ENCODE peak calls at places on chromosomes 13 and 19, in seven cellular contexts. J, B, K, Z, X, P and Q are unnamed samples.

GRCh38 chr19:17245535-17245984 is at the start of gene NR2F6:
- ATAC-seq in J (no peak), B (no peak), K (no peak), Z (no peak), X (no peak), P (no peak), Q (no peak)

GRCh38 chr13:29578300-29579048 is 17.0 kb downstream of the SLC7A1 start:
- ATAC-seq in J (no peak), B (no peak), K (peak; percentile 44), Z (no peak), X (no peak), P (peak; percentile 44), Q (peak; percentile 29)

GRCh38 chr13:59527500-59527899 is 636.2 kb downstream of the DIAPH3 start:
- ATAC-seq in J (no peak), B (no peak), K (no peak), Z (no peak), X (no peak), P (no peak), Q (no peak)

GRCh38 chr19:40497214-40497613 is 30.4 kb downstream of the SPTBN4 start:
- ATAC-seq in J (no peak), B (no peak), K (no peak), Z (no peak), X (no peak), P (no peak), Q (no peak)

GRCh38 chr19:18737954-18738351 is 53.2 kb downstream of the COMP start:
- ATAC-seq in J (no peak), B (peak; percentile 26), K (no peak), Z (no peak), X (peak; percentile 68), P (no peak), Q (no peak)

GRCh38 chr19:38006361-38007045 is 99.5 kb downstream of the SIPA1L3 start:
- ATAC-seq in J (no peak), B (no peak), K (no peak), Z (no peak), X (peak; percentile 89), P (no peak), Q (no peak)

GRCh38 chr19:49840736-49841249 is 10.2 kb upstream of the PTOV1 start:
- ATAC-seq in J (no peak), B (no peak), K (no peak), Z (no peak), X (no peak), P (no peak), Q (no peak)

GRCh38 chr19:14368011-14368513 is 13.2 kb upstream of the ADGRE5 start:
- ATAC-seq in J (no peak), B (peak; percentile 24), K (no peak), Z (no peak), X (no peak), P (no peak), Q (no peak)

GRCh38 chr19:23283925-23284324 is 33.7 kb upstream of the ZNF724 start:
- ATAC-seq in J (peak; percentile 83), B (peak; percentile 90), K (no peak), Z (peak; percentile 23), X (peak; percentile 82), P (peak; percentile 64), Q (peak; percentile 43)

GRCh38 chr19:5826531-5827341 is 12.8 kb downstream of the FUT6 start:
- ATAC-seq in J (no peak), B (peak; percentile 49), K (no peak), Z (peak; percentile 15), X (peak; percentile 35), P (no peak), Q (no peak)

GRCh38 chr13:95207769-95208366 is 93.4 kb downstream of the ABCC4 start:
- ATAC-seq in J (no peak), B (no peak), K (no peak), Z (no peak), X (no peak), P (peak; percentile 85), Q (no peak)

GRCh38 chr19:17172624-17173345 is 42.4 kb upstream of the USE1 start:
- ATAC-seq in J (no peak), B (no peak), K (no peak), Z (no peak), X (no peak), P (no peak), Q (no peak)

GRCh38 chr13:87535911-87536310 is 135.3 kb upstream of the SLITRK5 start:
- ATAC-seq in J (no peak), B (no peak), K (no peak), Z (peak; percentile 27), X (no peak), P (no peak), Q (no peak)

GRCh38 chr13:109100705-109101104 is 471.3 kb downstream of the MYO16 start:
- ATAC-seq in J (no peak), B (no peak), K (no peak), Z (no peak), X (no peak), P (no peak), Q (peak; percentile 36)

GRCh38 chr13:75421133-75421532 is 60.8 kb downstream of the TBC1D4 start:
- ATAC-seq in J (no peak), B (no peak), K (no peak), Z (no peak), X (no peak), P (no peak), Q (peak; percentile 13)

GRCh38 chr13:24851546-24851945 is 87.6 kb downstream of the RNF17 start:
- ATAC-seq in J (no peak), B (no peak), K (no peak), Z (peak; percentile 96), X (no peak), P (no peak), Q (no peak)

DNA sequence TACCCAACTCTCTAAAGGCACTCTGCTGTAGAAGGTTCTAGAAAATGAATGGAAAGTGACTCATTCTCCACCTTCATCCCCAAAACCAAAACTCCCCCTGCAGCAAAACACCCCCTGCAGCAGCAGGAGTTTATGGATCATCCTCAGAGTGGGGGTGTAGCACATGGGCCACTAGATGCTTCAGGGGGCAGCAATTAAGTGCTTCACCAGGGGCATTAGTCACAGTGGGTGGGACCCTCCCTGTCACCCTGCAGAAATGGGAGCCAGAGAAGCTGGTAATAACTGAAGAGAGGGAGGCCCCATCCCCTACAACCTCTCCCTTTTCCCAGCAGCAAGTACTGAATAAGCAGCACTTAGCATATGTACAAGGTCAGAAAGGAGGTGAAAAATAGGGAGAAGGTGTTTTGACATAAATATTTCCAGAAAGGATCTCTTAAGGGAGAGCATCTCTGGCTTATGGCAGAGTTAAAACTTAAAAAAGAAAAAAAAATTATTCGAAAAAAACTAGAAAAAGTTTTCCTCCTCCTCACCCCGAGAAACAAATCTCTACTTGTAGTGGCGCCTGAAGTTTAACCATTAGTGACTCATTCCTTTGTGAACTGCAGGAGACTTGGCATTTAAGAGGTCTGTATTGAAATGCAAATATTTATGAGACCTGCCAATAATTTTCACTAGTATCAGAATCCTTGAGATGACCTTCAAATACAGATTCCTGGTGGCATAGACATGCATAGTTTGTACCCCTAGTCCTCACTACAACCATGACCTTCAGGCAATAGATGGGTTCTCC is 64.7 kb upstream of the MED4 start:
- ATAC-seq in J (no peak), B (no peak), K (no peak), Z (peak; percentile 46), X (no peak), P (no peak), Q (no peak)
- H3K4me3 ChIP-seq in J (no peak overlapping the region), B (no peak overlapping the region), K (no peak overlapping the region), Z (no peak overlapping the region), X (no peak overlapping the region), P (no peak overlapping the region), Q (no peak overlapping the region)

GRCh38 chr13:98976338-98976737 is 1.5 kb downstream of the DOCK9 start:
- ATAC-seq in J (no peak), B (no peak), K (no peak), Z (no peak), X (no peak), P (no peak), Q (no peak)
- H3K4me3 ChIP-seq in J (no peak overlapping the region), B (no peak overlapping the region), K (peak overlapping the region; percentile 53), Z (no peak overlapping the region), X (no peak overlapping the region), P (no peak overlapping the region), Q (peak overlapping the region; percentile 52)

GRCh38 chr13:40537146-40537895 is 129.1 kb downstream of the FOXO1 start:
- ATAC-seq in J (no peak), B (no peak), K (no peak), Z (no peak), X (peak; percentile 10), P (no peak), Q (no peak)

GRCh38 chr13:40539954-40540706 is 126.3 kb downstream of the FOXO1 start:
- ATAC-seq in J (peak; percentile 92), B (no peak), K (peak; percentile 73), Z (peak; percentile 95), X (peak; percentile 83), P (no peak), Q (peak; percentile 70)

GRCh38 chr13:40535345-40535836 is 131.1 kb downstream of the FOXO1 start:
- ATAC-seq in J (no peak), B (no peak), K (no peak), Z (no peak), X (no peak), P (no peak), Q (no peak)

GRCh38 chr13:40536443-40537113 is 129.9 kb downstream of the FOXO1 start:
- ATAC-seq in J (no peak), B (peak; percentile 90), K (no peak), Z (no peak), X (peak; percentile 84), P (no peak), Q (no peak)

DNA sequence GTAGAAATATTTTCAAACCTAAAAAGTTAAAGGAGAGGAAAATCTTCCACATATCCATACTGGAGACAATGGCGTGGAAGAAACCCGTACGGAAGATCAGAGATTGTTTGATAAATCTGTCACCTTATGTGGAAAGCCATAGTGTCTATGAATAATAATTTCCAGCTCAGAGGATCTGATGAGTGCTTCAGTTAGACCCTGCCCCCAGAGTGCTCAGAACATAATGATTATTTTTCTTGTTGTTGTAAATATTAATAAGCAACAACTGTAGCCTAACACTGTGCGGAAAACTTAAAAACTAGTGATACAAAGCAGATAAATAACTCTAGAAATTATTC is 125.8 kb downstream of the FOXO1 start:
- ATAC-seq in J (peak; percentile 56), B (no peak), K (no peak), Z (peak; percentile 36), X (peak; percentile 6), P (no peak), Q (peak; percentile 10)
- H3K4me3 ChIP-seq in J (no peak overlapping the region), B (no peak overlapping the region), K (no peak overlapping the region), Z (no peak overlapping the region), X (peak overlapping the region; percentile 47), P (no peak overlapping the region), Q (no peak overlapping the region)

DNA sequence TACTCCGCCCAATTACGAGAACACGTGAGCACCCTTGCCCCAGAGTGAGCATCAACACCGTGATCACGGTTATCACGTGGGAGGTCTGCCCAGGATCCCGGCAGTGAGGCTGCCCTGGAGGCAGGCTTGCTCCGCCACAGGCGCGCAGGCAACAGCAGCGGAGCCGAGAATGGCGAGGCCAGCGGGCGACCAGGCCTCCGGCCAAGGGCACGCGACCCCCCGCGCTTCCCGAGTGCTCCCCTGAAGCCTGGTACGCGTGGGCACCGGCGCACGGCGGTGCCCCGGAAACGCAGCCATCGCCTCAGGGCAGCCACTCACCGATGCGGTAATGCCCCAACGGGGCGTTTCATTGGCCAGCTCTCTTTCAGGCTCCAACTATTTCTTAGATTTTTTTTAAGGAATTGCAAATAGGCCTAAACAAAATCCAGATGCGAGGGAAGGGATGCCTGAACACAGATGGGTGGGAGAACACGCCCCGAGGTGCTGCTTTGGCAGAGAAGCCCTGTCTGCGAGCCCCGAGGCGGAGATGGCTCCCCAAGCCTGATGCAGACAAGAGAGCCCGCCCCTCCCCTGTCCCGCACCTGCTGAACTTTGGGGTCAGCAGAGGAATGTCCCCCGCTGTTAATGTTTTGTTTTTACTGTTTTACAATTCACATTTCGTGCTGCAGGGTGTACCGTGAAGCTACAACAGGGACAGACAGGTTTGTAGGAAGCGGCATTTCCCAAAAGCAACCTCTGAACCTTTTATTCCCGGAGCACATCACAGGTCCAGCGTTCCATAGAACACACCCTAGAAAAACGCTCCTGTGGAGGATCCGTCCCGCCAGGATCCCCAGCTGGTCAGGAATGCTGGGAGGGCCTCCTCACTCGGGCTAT is 132.7 kb downstream of the ZDHHC20 start:
- ATAC-seq in J (no peak), B (peak; percentile 82), K (peak; percentile 70), Z (peak; percentile 81), X (peak; percentile 78), P (no peak), Q (peak; percentile 82)
- H3K4me3 ChIP-seq in J (no peak overlapping the region), B (no peak overlapping the region), K (peak overlapping the region; percentile 27), Z (peak overlapping the region; percentile 28), X (peak overlapping the region; percentile 42), P (no peak overlapping the region), Q (peak overlapping the region; percentile 53)